ENCODE peak calls at places on chromosome 16, in four cellular contexts. X is mammary epithelial cell, H is MCF 10A, J is Calu3. Q is an unnamed sample.

GRCh38 chr16:87017388-87018012 is 299.7 kb downstream of the C16orf95 start:
- DNase-seq in X (peak; percentile 94), H (peak; percentile 93), J (peak; percentile 77), Q (peak; percentile 14)

GRCh38 chr16:8229011-8229520 is 361.2 kb downstream of the TMEM114 start:
- DNase-seq in X (no peak), H (no peak), J (no peak), Q (no peak)

GRCh38 chr16:5851583-5851982 is 754.0 kb upstream of the EEF2KMT start:
- DNase-seq in X (peak; percentile 86), H (no peak), J (peak; percentile 44), Q (no peak)

GRCh38 chr16:68992521-68992920 is 112.9 kb upstream of the HAS3 start:
- DNase-seq in X (peak; percentile 71), H (peak; percentile 48), J (peak; percentile 48), Q (no peak)

GRCh38 chr16:1225051-1225451 is at the start of gene TPSG1:
- DNase-seq in X (no peak), H (no peak), J (no peak), Q (no peak)

GRCh38 chr16:13957197-13958078 is 37.5 kb downstream of the ERCC4 start:
- DNase-seq in X (peak; percentile 87), H (peak; percentile 96), J (peak; percentile 79), Q (peak; percentile 38)

GRCh38 chr16:49876716-49877129 is 20.8 kb upstream of the ZNF423 start:
- DNase-seq in X (no peak), H (no peak), J (peak; percentile 66), Q (peak; percentile 48)

GRCh38 chr16:87160218-87160617 is 157.0 kb downstream of the C16orf95 start:
- DNase-seq in X (peak; percentile 16), H (no peak), J (no peak), Q (no peak)

GRCh38 chr16:74226361-74226979 is 70.1 kb upstream of the PSMD7 start:
- DNase-seq in X (no peak), H (peak; percentile 14), J (no peak), Q (no peak)

GRCh38 chr16:71424626-71425025 is 17.2 kb downstream of the TLE7 start:
- DNase-seq in X (no peak), H (no peak), J (no peak), Q (no peak)

GRCh38 chr16:71423016-71423415 is 18.8 kb downstream of the TLE7 start:
- DNase-seq in X (no peak), H (no peak), J (no peak), Q (no peak)

GRCh38 chr16:71423865-71424264 is 18.0 kb downstream of the TLE7 start:
- DNase-seq in X (no peak), H (no peak), J (no peak), Q (no peak)

GRCh38 chr16:71425746-71426068 is 16.1 kb downstream of the TLE7 start:
- DNase-seq in X (no peak), H (no peak), J (no peak), Q (no peak)

DNA sequence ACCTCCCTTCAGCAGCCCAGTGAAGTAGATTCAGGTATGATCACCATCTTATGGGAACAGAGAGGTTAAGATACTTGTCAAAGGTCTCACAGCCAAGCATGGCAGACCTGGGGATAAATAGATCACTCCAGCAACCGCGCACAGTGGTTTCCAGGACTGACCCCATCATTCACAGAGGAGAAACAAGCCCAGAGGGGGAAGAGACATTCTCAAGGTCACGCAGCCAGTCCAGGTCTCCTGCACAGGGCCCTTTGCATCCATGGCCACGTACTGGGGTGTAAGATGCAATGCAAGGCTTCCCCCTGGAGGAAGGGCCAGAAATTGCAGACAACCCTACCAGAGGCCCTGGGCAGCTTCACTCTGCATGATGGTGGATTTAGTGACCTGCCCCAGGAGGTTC is 19.9 kb downstream of the TLE7 start:
- DNase-seq in X (peak; percentile 26), H (peak; percentile 43), J (peak; percentile 59), Q (peak; percentile 69)
- TF ChIP-seq CTCF in X (peak; percentile 75), H (no peak), J (peak; percentile 59), Q (peak; percentile 65)

DNA sequence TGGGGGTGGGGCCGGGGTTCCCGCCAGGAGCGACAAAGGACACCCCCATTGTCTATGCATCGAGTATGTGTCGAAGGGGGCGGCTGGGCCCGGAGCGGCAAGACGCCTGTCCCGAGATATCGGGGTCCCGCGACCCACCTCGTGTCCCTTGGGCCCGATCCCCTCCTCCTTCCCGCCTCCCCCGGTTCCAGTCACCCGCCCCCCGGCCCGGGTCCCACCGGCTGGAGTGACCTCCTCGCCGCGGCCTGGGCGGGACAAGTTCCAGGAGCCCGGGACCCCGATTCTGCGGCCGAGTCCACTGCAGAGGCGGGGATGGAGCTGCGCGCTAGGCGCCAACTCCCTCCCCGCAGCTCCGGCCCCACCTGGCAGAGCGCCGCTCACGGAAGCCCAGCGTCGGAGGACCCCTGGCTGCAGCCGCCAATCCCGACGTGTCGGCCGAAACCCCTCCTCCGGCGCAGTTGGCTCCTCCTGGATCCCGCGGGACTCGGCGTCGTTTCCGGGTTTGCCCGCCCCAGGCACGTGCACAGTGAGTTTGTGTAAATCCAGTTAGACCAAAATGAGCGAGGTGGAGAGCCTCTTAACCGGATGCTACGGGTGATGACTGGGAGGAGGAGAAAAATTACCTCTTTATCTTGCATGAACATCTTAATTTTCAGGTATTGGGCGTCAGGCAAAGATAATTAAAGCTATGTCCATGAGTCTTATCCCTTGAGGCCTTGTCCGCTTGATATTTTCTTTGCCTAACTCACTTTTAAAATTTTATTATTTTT is at the start of gene NMRAL1:
- DNase-seq in X (peak; percentile 90), H (peak; percentile 94), J (peak; percentile 98), Q (peak; percentile 96)
- TF ChIP-seq CTCF in X (no peak), H (no peak), J (no peak), Q (no peak)

GRCh38 chr16:53090591-53091507 is 36.1 kb downstream of the CHD9 start:
- DNase-seq in X (peak; percentile 62), H (peak; percentile 99), J (no peak), Q (peak; percentile 21)
- TF ChIP-seq CTCF in X (no peak), H (no peak), J (no peak), Q (no peak)

GRCh38 chr16:78115659-78116058 is 16.2 kb downstream of the WWOX start:
- DNase-seq in X (no peak), H (no peak), J (no peak), Q (no peak)
- TF ChIP-seq CTCF in X (no peak), H (no peak), J (no peak), Q (no peak)

GRCh38 chr16:73176577-73177013 is 128.7 kb upstream of the ZFHX3 start:
- DNase-seq in X (peak; percentile 89), H (peak; percentile 81), J (peak; percentile 38), Q (no peak)
- TF ChIP-seq CTCF in X (peak; percentile 63), H (peak; percentile 53), J (no peak), Q (no peak)

Q was measured in activated CD8-positive, alpha-beta T cell treated with anti-CD3 and anti-CD28 coated beads for 36 hours.